ENCODE peak calls at places on chromosomes 2 and 18, in five cellular contexts. W is right cardiac atrium, I is A549, H is left lung, M is tibial artery. A is an unnamed sample.

GRCh38 chr2:128986026-128986720 is 667.5 kb upstream of the HS6ST1 start:
- DNase-seq in W (no peak), I (no peak), H (no peak), M (no peak), A (no peak)

GRCh38 chr2:223469270-223470057 is 132.7 kb downstream of the SCG2 start:
- DNase-seq in W (peak; percentile 75), I (peak; percentile 54), H (peak; percentile 38), M (peak; percentile 93), A (no peak)

GRCh38 chr18:38077219-38077618 is 511.6 kb upstream of the CELF4 start:
- DNase-seq in W (no peak), I (no peak), H (no peak), M (no peak), A (no peak)

GRCh38 chr18:21632393-21632792 is 20.3 kb downstream of the SNRPD1 start:
- DNase-seq in W (no peak), I (no peak), H (no peak), M (no peak), A (no peak)

GRCh38 chr2:48016620-48017019 is 110.3 kb upstream of the FBXO11 start:
- DNase-seq in W (no peak), I (peak; percentile 30), H (no peak), M (no peak), A (no peak)

GRCh38 chr2:186576614-186577013 is 13.2 kb upstream of the ITGAV start:
- DNase-seq in W (no peak), I (peak; percentile 28), H (no peak), M (no peak), A (no peak)

GRCh38 chr2:54572636-54573531 is 116.8 kb downstream of the SPTBN1 start:
- DNase-seq in W (no peak), I (peak; percentile 72), H (no peak), M (no peak), A (no peak)

GRCh38 chr18:32238635-32239268 is 48.9 kb downstream of the MEP1B start:
- DNase-seq in W (no peak), I (no peak), H (no peak), M (no peak), A (no peak)

GRCh38 chr2:134926231-134926931 is 7.8 kb downstream of the CCNT2 start:
- DNase-seq in W (no peak), I (peak; percentile 22), H (no peak), M (no peak), A (no peak)

GRCh38 chr2:41434991-41435390 is 612.8 kb upstream of the PKDCC start:
- DNase-seq in W (no peak), I (no peak), H (no peak), M (no peak), A (no peak)

GRCh38 chr2:119234021-119235019 is 10.7 kb downstream of the STEAP3 start:
- DNase-seq in W (no peak), I (peak; percentile 35), H (no peak), M (no peak), A (no peak)

GRCh38 chr2:177275041-177275440 is 10.5 kb upstream of the NFE2L2 start:
- DNase-seq in W (no peak), I (peak; percentile 76), H (no peak), M (no peak), A (no peak)

GRCh38 chr2:136107238-136108033 is 10.5 kb downstream of the CXCR4 start:
- DNase-seq in W (no peak), I (no peak), H (no peak), M (no peak), A (no peak)

GRCh38 chr2:214839464-214839863 is 30.0 kb upstream of the BARD1 start:
- DNase-seq in W (no peak), I (no peak), H (no peak), M (no peak), A (no peak)

GRCh38 chr2:163878718-163879117 is 142.9 kb upstream of the FIGN start:
- DNase-seq in W (no peak), I (peak; percentile 49), H (no peak), M (no peak), A (no peak)

GRCh38 chr2:127049927-127050802 is 56.8 kb downstream of the BIN1 start:
- DNase-seq in W (peak; percentile 64), I (peak; percentile 48), H (peak; percentile 57), M (peak; percentile 65), A (peak; percentile 68)

GRCh38 chr2:177242136-177242987 is 22.2 kb downstream of the NFE2L2 start:
- DNase-seq in W (no peak), I (peak; percentile 84), H (no peak), M (no peak), A (no peak)

GRCh38 chr2:102187191-102188150 is 648 bp downstream of the IL1RL2 start:
- DNase-seq in W (peak; percentile 65), I (no peak), H (peak; percentile 68), M (peak; percentile 78), A (peak; percentile 69)

GRCh38 chr2:176120369-176121307 is 1.9 kb upstream of the HOXD9 start:
- DNase-seq in W (no peak), I (no peak), H (no peak), M (no peak), A (no peak)

GRCh38 chr2:218398437-218399390 is 954 bp upstream of the CTDSP1 start:
- DNase-seq in W (peak; percentile 87), I (peak; percentile 73), H (peak; percentile 87), M (peak; percentile 96), A (peak; percentile 89)

GRCh38 chr2:38740851-38741541 is 10.2 kb downstream of the SRSF7 start:
- DNase-seq in W (peak; percentile 42), I (peak; percentile 61), H (no peak), M (no peak), A (no peak)

GRCh38 chr2:158953926-158954763 is 14.3 kb upstream of the TANC1 start:
- DNase-seq in W (peak; percentile 87), I (peak; percentile 87), H (peak; percentile 60), M (peak; percentile 89), A (peak; percentile 65)

GRCh38 chr18:68435581-68435980 is 279.3 kb downstream of the TMX3 start:
- DNase-seq in W (no peak), I (no peak), H (no peak), M (no peak), A (no peak)

GRCh38 chr18:68438536-68438935 is 276.4 kb downstream of the TMX3 start:
- DNase-seq in W (no peak), I (no peak), H (no peak), M (no peak), A (no peak)

GRCh38 chr18:68439672-68440071 is 275.2 kb downstream of the TMX3 start:
- DNase-seq in W (no peak), I (no peak), H (no peak), M (no peak), A (no peak)

GRCh38 chr18:68438983-68439382 is 275.9 kb downstream of the TMX3 start:
- DNase-seq in W (no peak), I (no peak), H (no peak), M (no peak), A (no peak)

GRCh38 chr18:68436485-68436884 is 278.4 kb downstream of the TMX3 start:
- DNase-seq in W (no peak), I (no peak), H (no peak), M (no peak), A (no peak)
- H3K4me3 ChIP-seq in W (no peak overlapping the region), I (no peak overlapping the region), H (no peak overlapping the region), M (no peak overlapping the region), A (no peak overlapping the region)

GRCh38 chr18:29160123-29160522 is 983.2 kb upstream of the CDH2 start:
- DNase-seq in W (no peak), I (no peak), H (no peak), M (no peak), A (no peak)
- H3K27ac ChIP-seq in W (no peak overlapping the region), I (no peak overlapping the region), H (no peak overlapping the region), M (no peak overlapping the region), A (no peak overlapping the region)

GRCh38 chr2:46813680-46814079 is 101.9 kb downstream of the MCFD2 start:
- DNase-seq in W (no peak), I (no peak), H (no peak), M (no peak), A (no peak)

GRCh38 chr2:46813046-46813445 is 102.6 kb downstream of the MCFD2 start:
- DNase-seq in W (peak; percentile 85), I (no peak), H (no peak), M (peak; percentile 85), A (no peak)

GRCh38 chr2:46811379-46812310 is 104.0 kb downstream of the MCFD2 start:
- DNase-seq in W (no peak), I (no peak), H (no peak), M (peak; percentile 57), A (no peak)

GRCh38 chr2:46814160-46814559 is 101.4 kb downstream of the MCFD2 start:
- DNase-seq in W (peak; percentile 93), I (no peak), H (peak; percentile 76), M (peak; percentile 94), A (no peak)

GRCh38 chr2:46812381-46813024 is 103.1 kb downstream of the MCFD2 start:
- DNase-seq in W (peak; percentile 82), I (peak; percentile 55), H (peak; percentile 73), M (peak; percentile 93), A (no peak)
- H3K4me3 ChIP-seq in W (no peak overlapping the region), I (no peak overlapping the region), H (no peak overlapping the region), M (no peak overlapping the region), A (no peak overlapping the region)

GRCh38 chr2:46150445-46150970 is 146.7 kb upstream of the EPAS1 start:
- DNase-seq in W (no peak), I (no peak), H (no peak), M (peak; percentile 27), A (no peak)
- H3K27ac ChIP-seq in W (no peak overlapping the region), I (peak overlapping the region; percentile 43), H (no peak overlapping the region), M (no peak overlapping the region), A (no peak overlapping the region)

DNA sequence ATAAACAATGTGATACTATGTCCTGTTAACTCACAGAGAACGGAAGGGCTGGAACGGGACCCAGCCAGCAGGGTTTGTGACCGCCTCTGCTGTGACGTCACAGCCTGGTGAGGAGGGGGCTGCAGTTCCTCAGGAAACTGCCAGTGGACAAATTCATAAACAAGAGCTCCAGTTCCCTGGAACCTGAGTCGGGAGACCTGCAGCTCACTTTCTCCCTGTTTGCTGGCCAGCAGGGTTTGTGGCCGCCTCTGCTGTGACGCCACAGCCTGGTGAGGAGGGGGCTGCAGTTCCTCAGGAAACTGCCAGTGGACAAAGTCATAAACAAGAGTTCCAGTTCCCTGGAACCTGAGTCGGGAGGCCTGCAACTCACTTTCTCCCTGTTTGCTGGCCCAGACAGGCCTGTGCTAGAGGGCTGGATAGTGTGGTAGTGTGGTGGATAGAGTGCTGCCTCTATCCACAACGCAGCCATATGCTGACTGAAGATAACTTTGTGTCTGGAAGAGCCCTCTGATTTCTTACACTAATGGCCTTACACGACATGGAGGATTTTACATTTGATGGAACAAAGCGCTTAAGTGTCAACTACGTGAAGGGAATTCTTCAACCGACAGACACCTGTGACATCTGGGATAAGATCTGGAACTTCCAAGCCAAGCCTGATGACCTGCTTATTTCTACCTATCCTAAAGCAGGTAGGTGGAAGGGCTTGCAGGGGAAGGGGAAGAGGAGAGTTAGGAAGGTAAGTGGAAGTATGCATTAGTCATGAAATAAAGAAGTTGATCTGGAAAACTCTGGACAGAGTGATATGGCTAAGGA is at the start of gene SULT1C4:
- DNase-seq in W (peak; percentile 70), I (no peak), H (peak; percentile 65), M (no peak), A (peak; percentile 57)
- H3K4me3 ChIP-seq in W (peak within 1 kb of the TSS; percentile 68), I (no peak within 1 kb of the TSS), H (peak within 1 kb of the TSS; percentile 16), M (peak within 1 kb of the TSS; percentile 29), A (peak within 1 kb of the TSS; percentile 54)

A was measured in lower lobe of right lung.